ENCODE peak calls at places on chromosomes 3 and 15, in six cellular contexts. N is EL; R is endothelial cell; J is stimulated activated CD4-positive, alpha-beta T cell treated with anti-CD3 and anti-CD28 coated beads, Interleukin-1b, Interleukin-23, amount 100 ng/mL, for 4 hours; E is HAP-1; D is esophagus muscularis mucosa. L is an unnamed sample.

GRCh38 chr3:131917006-131917405 is 117.8 kb downstream of the CPNE4 start:
- DNase-seq in N (no peak), D (no peak), E (no peak), J (no peak), R (no peak), L (no peak)

GRCh38 chr15:45612790-45613415 is 21.9 kb upstream of the SQOR start:
- DNase-seq in N (peak), J (no peak), R (no peak), D (peak), E (no peak), L (no peak)

GRCh38 chr3:12662593-12663310 is 1.2 kb downstream of the RAF1 start:
- DNase-seq in R (peak), J (no peak), N (peak), D (no peak), E (peak), L (no peak)

GRCh38 chr3:139267300-139268246 is 76.2 kb upstream of the MRPS22 start:
- DNase-seq in N (no peak), D (no peak), R (no peak), J (no peak), E (no peak), L (no peak)

GRCh38 chr3:108818404-108818803 is 4.2 kb upstream of the TRAT1 start:
- DNase-seq in R (peak), N (peak), J (no peak), D (no peak), E (peak), L (peak)

GRCh38 chr3:45232531-45232930 is 6.4 kb upstream of the TMEM158 start:
- DNase-seq in J (no peak), E (no peak), R (no peak), D (no peak), N (peak), L (no peak)

GRCh38 chr15:72231847-72232461 is 964 bp upstream of the PKM start:
- DNase-seq in E (peak), N (peak), R (no peak), D (no peak), J (no peak), L (no peak)

GRCh38 chr3:185537369-185537970 is 14.9 kb downstream of the LIPH start:
- DNase-seq in E (no peak), D (peak), R (no peak), J (no peak), N (peak), L (no peak)

GRCh38 chr3:65660000-65660598 is 378.6 kb downstream of the MAGI1 start:
- DNase-seq in J (no peak), R (no peak), N (no peak), D (no peak), E (no peak), L (no peak)

GRCh38 chr3:59245879-59246501 is 196.2 kb upstream of the CFAP20DC start:
- DNase-seq in J (no peak), D (no peak), N (peak), E (no peak), R (no peak), L (no peak)

GRCh38 chr15:41559489-41560177 is 621 bp downstream of the TYRO3 start:
- DNase-seq in E (no peak), J (no peak), R (no peak), N (peak), D (no peak), L (no peak)

GRCh38 chr3:119235151-119235550 is 5.5 kb downstream of the B4GALT4 start:
- DNase-seq in D (no peak), J (no peak), E (no peak), R (no peak), N (peak), L (no peak)

GRCh38 chr3:129604942-129605592 is 1.4 kb downstream of the PLXND1 start:
- DNase-seq in E (no peak), J (no peak), R (no peak), N (no peak), D (no peak), L (no peak)

GRCh38 chr3:70383360-70383831 is 71.0 kb upstream of the MDFIC2 start:
- DNase-seq in D (no peak), E (no peak), N (no peak), J (no peak), R (no peak), L (no peak)

GRCh38 chr15:88613074-88613944 is 7.8 kb upstream of the AEN start:
- DNase-seq in E (no peak), N (peak), R (no peak), D (no peak), J (no peak), L (peak)

GRCh38 chr15:78345726-78346125 is 5.6 kb downstream of the CRABP1 start:
- DNase-seq in E (peak), D (no peak), R (no peak), J (no peak), N (no peak), L (no peak)

GRCh38 chr15:79025201-79025600 is 65.4 kb downstream of the RASGRF1 start:
- DNase-seq in N (no peak), J (no peak), D (no peak), R (peak), E (no peak), L (no peak)

GRCh38 chr3:116809218-116809617 is 99.6 kb downstream of the TUSC7 start:
- DNase-seq in D (no peak), N (no peak), J (no peak), E (peak), R (no peak), L (no peak)

GRCh38 chr3:59065240-59065639 is 15.4 kb upstream of the CFAP20DC start:
- DNase-seq in D (no peak), E (no peak), R (no peak), J (no peak), N (no peak), L (no peak)

GRCh38 chr3:131903988-131904415 is 130.8 kb downstream of the CPNE4 start:
- DNase-seq in E (no peak), D (no peak), J (no peak), R (no peak), N (peak), L (no peak)

GRCh38 chr3:193701896-193702644 is 109.1 kb downstream of the OPA1 start:
- DNase-seq in J (no peak), R (no peak), N (no peak), E (no peak), D (no peak), L (no peak)

GRCh38 chr3:42991369-42992315 is 12.5 kb downstream of the GASK1A start:
- DNase-seq in D (no peak), J (no peak), R (no peak), E (no peak), N (no peak), L (no peak)

GRCh38 chr15:27328616-27329015 is 357.6 kb downstream of the GABRG3 start:
- DNase-seq in N (no peak), E (no peak), D (no peak), J (no peak), R (no peak), L (no peak)

GRCh38 chr3:100737334-100737733 is 28.0 kb downstream of the TFG start:
- DNase-seq in D (no peak), N (peak), E (peak), R (no peak), J (no peak), L (peak)

GRCh38 chr3:172194702-172195392 is 155.5 kb downstream of the FNDC3B start:
- DNase-seq in D (no peak), J (no peak), N (no peak), E (peak), R (no peak), L (peak)

GRCh38 chr15:79283252-79284048 is 928 bp downstream of the ANKRD34C start:
- DNase-seq in D (no peak), R (peak), N (peak), J (peak), E (peak), L (peak)

GRCh38 chr3:79517766-79518413 is 249.9 kb downstream of the ROBO1 start:
- DNase-seq in N (peak), J (no peak), R (peak), D (no peak), E (peak), L (peak)

GRCh38 chr15:89633585-89633984 is 21.7 kb downstream of the KIF7 start:
- DNase-seq in E (no peak), D (no peak), N (no peak), J (no peak), R (no peak), L (no peak)

GRCh38 chr3:104437891-104438290 is 928.8 kb upstream of the ALCAM start:
- DNase-seq in R (no peak), J (no peak), E (peak), D (no peak), N (peak), L (peak)